ENCODE peak calls at places on chromosomes 13 and 19, in nine cellular contexts. I is hepatocyte; F is hippocampal formation; P is left ventricle myocardium inferior; U is NCI-H345; Y is COR-L47; B is activated CD4-positive, alpha-beta T cell treated with anti-CD3 and anti-CD28 coated beads for 1 hour; N is mucosa of gallbladder; G is NCI-H1105. W is an unnamed sample.

GRCh38 chr19:43820098-43820860 is 6.8 kb upstream of the ZNF283 start:
- DNase-seq in B (no peak), P (peak; percentile 54), I (no peak), G (no peak), F (peak; percentile 45), N (peak; percentile 19), Y (no peak), U (no peak), W (no peak)

GRCh38 chr19:38930776-38931761 is at the start of gene MRPS12:
- DNase-seq in F (peak; percentile 99), N (peak; percentile 99), Y (peak; percentile 99), P (peak; percentile 98), U (peak; percentile 100), I (peak; percentile 99), B (peak; percentile 96), G (peak; percentile 98), W (peak; percentile 95)

GRCh38 chr19:15096223-15096622 is 11.0 kb upstream of the SYDE1 start:
- DNase-seq in P (no peak), G (no peak), Y (no peak), I (no peak), U (no peak), F (no peak), N (no peak), B (no peak), W (no peak)

GRCh38 chr19:46021531-46022041 is 1.3 kb downstream of the PGLYRP1 start:
- DNase-seq in I (no peak), G (no peak), F (no peak), Y (peak; percentile 11), P (no peak), U (no peak), N (no peak), B (no peak), W (no peak)

GRCh38 chr19:19670070-19670551 is 1.5 kb downstream of the ZNF101 start:
- DNase-seq in N (no peak), U (no peak), Y (no peak), F (no peak), B (no peak), I (no peak), G (no peak), P (no peak), W (no peak)

GRCh38 chr19:29535432-29535831 is 9.6 kb downstream of the VSTM2B start:
- DNase-seq in Y (no peak), N (no peak), F (no peak), U (no peak), I (no peak), B (no peak), G (no peak), P (no peak), W (no peak)

GRCh38 chr13:39311619-39312018 is 273.4 kb downstream of the NHLRC3 start:
- DNase-seq in Y (no peak), B (no peak), I (no peak), G (no peak), N (no peak), U (no peak), P (peak; percentile 25), F (no peak), W (no peak)

GRCh38 chr13:85316501-85316900 is 482.7 kb downstream of the SLITRK6 start:
- DNase-seq in P (no peak), B (no peak), I (no peak), F (no peak), U (no peak), N (no peak), Y (no peak), G (no peak), W (no peak)

GRCh38 chr19:18869781-18870530 is 26.0 kb downstream of the CERS1 start:
- DNase-seq in Y (no peak), I (no peak), B (no peak), P (no peak), N (no peak), G (no peak), U (no peak), F (no peak), W (no peak)

GRCh38 chr19:18292460-18292809 is 11.0 kb upstream of the JUND start:
- DNase-seq in N (no peak), Y (no peak), F (no peak), B (no peak), G (no peak), I (no peak), P (no peak), U (no peak), W (no peak)

GRCh38 chr19:52227196-52227940 is 37.5 kb downstream of the PPP2R1A start:
- DNase-seq in N (no peak), I (no peak), G (no peak), Y (no peak), F (no peak), U (no peak), B (no peak), P (no peak), W (no peak)

GRCh38 chr19:2561895-2562294 is 86.0 kb downstream of the GADD45B start:
- DNase-seq in G (no peak), I (no peak), Y (no peak), U (no peak), N (no peak), B (peak; percentile 47), F (no peak), P (peak; percentile 8), W (no peak)

GRCh38 chr19:52662631-52663030 is 24.5 kb upstream of the ZNF83 start:
- DNase-seq in G (no peak), B (no peak), Y (no peak), U (no peak), N (no peak), F (no peak), I (peak; percentile 22), P (no peak), W (no peak)

GRCh38 chr19:40502081-40502480 is 35.3 kb downstream of the SPTBN4 start:
- DNase-seq in I (no peak), B (no peak), N (no peak), P (no peak), G (no peak), Y (no peak), F (no peak), U (no peak), W (no peak)

GRCh38 chr13:23372264-23372905 is 61.1 kb downstream of the SACS start:
- DNase-seq in N (no peak), I (no peak), U (no peak), F (no peak), B (no peak), P (no peak), G (no peak), Y (no peak), W (no peak)

GRCh38 chr19:18425515-18426415 is 6.6 kb downstream of the SSBP4 start:
- DNase-seq in B (no peak), N (no peak), P (peak; percentile 78), U (no peak), Y (no peak), G (no peak), F (peak; percentile 42), I (no peak), W (no peak)

GRCh38 chr19:46840157-46840942 is 10.3 kb downstream of the AP2S1 start:
- DNase-seq in P (no peak), N (peak; percentile 54), G (peak; percentile 33), U (peak; percentile 59), F (peak; percentile 11), Y (peak; percentile 43), I (peak; percentile 82), B (peak; percentile 36), W (no peak)

GRCh38 chr13:89375839-89376238 is 1704.7 kb downstream of the SLITRK5 start:
- DNase-seq in B (no peak), N (no peak), U (no peak), G (no peak), P (no peak), F (no peak), Y (no peak), I (peak; percentile 21), W (no peak)

GRCh38 chr19:54317965-54318240 is 4.9 kb upstream of the LILRA5 start:
- DNase-seq in U (no peak), I (no peak), P (no peak), B (no peak), F (no peak), N (no peak), Y (no peak), G (no peak), W (no peak)

GRCh38 chr19:31268751-31269150 is 80.5 kb downstream of the TSHZ3 start:
- DNase-seq in P (no peak), Y (no peak), I (no peak), B (no peak), N (no peak), G (no peak), U (no peak), F (no peak), W (no peak)

GRCh38 chr13:102484329-102484728 is 82.5 kb upstream of the FGF14 start:
- DNase-seq in I (no peak), U (no peak), N (no peak), G (no peak), Y (no peak), P (no peak), F (no peak), B (no peak), W (no peak)

GRCh38 chr13:80359459-80360297 is 18.8 kb upstream of the SPRY2 start:
- DNase-seq in U (peak; percentile 96), P (no peak), Y (peak; percentile 74), F (no peak), I (no peak), N (no peak), B (no peak), G (no peak), W (no peak)

GRCh38 chr13:93942016-93942415 is 537.5 kb downstream of the DCT start:
- DNase-seq in P (no peak), G (no peak), U (no peak), N (no peak), Y (no peak), B (no peak), F (no peak), I (no peak), W (no peak)

GRCh38 chr13:24911135-24911524 is 147.2 kb downstream of the RNF17 start:
- DNase-seq in F (no peak), U (no peak), P (no peak), B (no peak), Y (no peak), G (no peak), N (no peak), I (no peak), W (no peak)

GRCh38 chr13:69579351-69579750 is 528.3 kb upstream of the ATXN8OS start:
- DNase-seq in Y (peak; percentile 10), B (no peak), U (peak; percentile 4), I (peak; percentile 40), P (no peak), G (no peak), N (no peak), F (peak; percentile 4), W (no peak)

W was measured in thoracic aorta.